ENCODE peak calls at places on chromosome 21, in seven cellular contexts. X is T-helper 1 cell; P is HAP-1; E is CD4-positive, alpha-beta T cell; L is activated CD4-positive, CD25-positive, alpha-beta regulatory T cell; M is AML-193; K is NCI-H510A treated with DMSO at 0.1 percent for 48 hours. Y is an unnamed sample.

GRCh38 chr21:44834951-44835646 is 17.2 kb upstream of the SUMO3 start:
- DNase-seq in P (no peak), M (no peak), X (no peak), E (no peak), L (no peak), K (no peak), Y (no peak)

GRCh38 chr21:43364851-43365424 is 62.0 kb downstream of the SIK1 start:
- DNase-seq in E (no peak), X (no peak), P (no peak), L (no peak), M (no peak), K (peak), Y (no peak)

GRCh38 chr21:39483917-39484316 is 32.1 kb downstream of the SH3BGR start:
- DNase-seq in L (no peak), E (no peak), X (no peak), M (no peak), P (no peak), K (no peak), Y (no peak)

GRCh38 chr21:44384968-44385367 is 31.5 kb downstream of the TRPM2 start:
- DNase-seq in K (no peak), X (no peak), P (no peak), M (no peak), E (no peak), L (no peak), Y (no peak)

GRCh38 chr21:18155508-18156193 is 89.0 kb upstream of the CHODL start:
- DNase-seq in M (no peak), X (no peak), E (no peak), P (peak), K (no peak), L (no peak), Y (no peak)

GRCh38 chr21:40809673-40810072 is 37.3 kb downstream of the DSCAM start:
- DNase-seq in M (no peak), X (no peak), E (no peak), L (no peak), K (no peak), P (no peak), Y (no peak)

GRCh38 chr21:33936221-33937038 is 20.8 kb upstream of the ATP5PO start:
- DNase-seq in K (no peak), L (no peak), E (peak), P (peak), M (peak), X (peak), Y (no peak)

GRCh38 chr21:30340714-30341573 is 3.5 kb upstream of the KRTAP27-1 start:
- DNase-seq in E (no peak), K (peak), P (no peak), M (peak), L (no peak), X (no peak), Y (no peak)

GRCh38 chr21:32328595-32328994 is 29.9 kb downstream of the MRAP start:
- DNase-seq in M (no peak), P (no peak), L (no peak), X (no peak), E (no peak), K (no peak), Y (no peak)

GRCh38 chr21:27803571-27803970 is 836.7 kb upstream of the ADAMTS5 start:
- DNase-seq in E (no peak), M (no peak), P (no peak), K (no peak), L (no peak), X (no peak), Y (no peak)

GRCh38 chr21:29152936-29153335 is 22.5 kb downstream of the MAP3K7CL start:
- DNase-seq in E (no peak), L (no peak), M (no peak), X (no peak), P (no peak), K (no peak), Y (no peak)

GRCh38 chr21:29534448-29534847 is 235.7 kb downstream of the BACH1 start:
- DNase-seq in K (no peak), M (no peak), P (no peak), E (no peak), X (no peak), L (no peak), Y (no peak)

GRCh38 chr21:46599251-46599572 is 5.7 kb downstream of the S100B start:
- DNase-seq in E (no peak), K (no peak), X (no peak), P (peak), M (no peak), L (no peak), Y (no peak)

GRCh38 chr21:46096596-46096981 is 1.3 kb upstream of the COL6A2 start:
- DNase-seq in K (no peak), X (no peak), M (no peak), P (no peak), E (no peak), L (no peak), Y (no peak)

GRCh38 chr21:45317401-45318145 is 29.9 kb upstream of the POFUT2 start:
- DNase-seq in M (no peak), P (no peak), L (no peak), X (no peak), K (no peak), E (no peak), Y (no peak)

GRCh38 chr21:40947713-40948112 is 100.8 kb upstream of the DSCAM start:
- DNase-seq in E (no peak), K (no peak), X (no peak), P (no peak), L (no peak), M (no peak), Y (no peak)

GRCh38 chr21:45533731-45534571 is 8.3 kb downstream of the SLC19A1 start:
- DNase-seq in L (no peak), E (peak), K (no peak), X (peak), M (no peak), P (no peak), Y (no peak)

GRCh38 chr21:37862536-37862935 is 53.7 kb downstream of the KCNJ6 start:
- DNase-seq in L (no peak), M (no peak), K (peak), X (no peak), E (no peak), P (no peak), Y (no peak)

GRCh38 chr21:35237287-35237686 is 188.2 kb upstream of the RUNX1 start:
- DNase-seq in X (no peak), P (no peak), K (no peak), M (no peak), E (no peak), L (no peak), Y (no peak)

GRCh38 chr21:25639167-25639921 is at the start of gene JAM2:
- DNase-seq in L (peak), M (no peak), X (peak), P (peak), K (no peak), E (peak), Y (no peak)

GRCh38 chr21:42830456-42831455 is 48.6 kb downstream of the WDR4 start:
- DNase-seq in L (no peak), M (no peak), K (no peak), X (no peak), E (no peak), P (no peak), Y (no peak)

GRCh38 chr21:28018741-28019669 is 973.7 kb downstream of the LTN1 start:
- DNase-seq in M (no peak), X (no peak), K (no peak), L (no peak), P (no peak), E (no peak), Y (no peak)

GRCh38 chr21:42031816-42032215 is 21.7 kb upstream of the ZBTB21 start:
- DNase-seq in P (no peak), L (no peak), E (no peak), K (peak), X (no peak), M (no peak), Y (no peak)

GRCh38 chr21:14325575-14325974 is 57.4 kb downstream of the HSPA13 start:
- DNase-seq in E (no peak), K (no peak), L (no peak), X (no peak), P (no peak), M (no peak), Y (no peak)

GRCh38 chr21:15422761-15423160 is 307.0 kb upstream of the USP25 start:
- DNase-seq in K (no peak), L (no peak), M (no peak), E (no peak), X (no peak), P (no peak), Y (no peak)

GRCh38 chr21:41481191-41481590 is 26.8 kb downstream of the TMPRSS2 start:
- DNase-seq in K (no peak), M (no peak), E (no peak), X (no peak), P (no peak), L (no peak), Y (no peak)

GRCh38 chr21:45981641-45982255 is at the start of gene COL6A1:
- DNase-seq in K (no peak), X (peak), P (peak), L (no peak), E (peak), M (no peak), Y (no peak)

GRCh38 chr21:39386899-39387298 is 38.0 kb upstream of the HMGN1 start:
- DNase-seq in L (no peak), X (no peak), M (no peak), E (no peak), P (no peak), K (no peak), Y (no peak)

GRCh38 chr21:25790122-25790951 is 55.6 kb downstream of the GABPA start:
- DNase-seq in M (peak), P (peak), L (no peak), E (no peak), X (no peak), K (peak), Y (no peak)

GRCh38 chr21:44000360-44000759 is 11.7 kb upstream of the TRAPPC10 start:
- DNase-seq in P (no peak), X (no peak), M (no peak), K (no peak), E (no peak), L (no peak), Y (no peak)

GRCh38 chr21:36321325-36322082 is 1.5 kb downstream of the MORC3 start:
- DNase-seq in E (no peak), M (peak), L (no peak), X (no peak), K (peak), P (peak), Y (no peak)

GRCh38 chr21:45809421-45809820 is 165.9 kb downstream of the PCBP3 start:
- DNase-seq in P (no peak), K (no peak), X (no peak), M (no peak), E (no peak), L (no peak), Y (no peak)

GRCh38 chr21:37338671-37339526 is 27.7 kb upstream of the DYRK1A start:
- DNase-seq in X (no peak), P (peak), K (no peak), L (no peak), M (no peak), E (no peak), Y (peak)

GRCh38 chr21:32806810-32807386 is 35.3 kb upstream of the PAXBP1 start:
- DNase-seq in L (no peak), X (no peak), M (no peak), K (no peak), E (no peak), P (no peak), Y (no peak)

GRCh38 chr21:45357436-45358260 is 47.3 kb upstream of the COL18A1 start:
- DNase-seq in L (no peak), X (no peak), E (no peak), K (no peak), P (no peak), M (no peak), Y (no peak)

Y was measured in PC-9.